ENCODE peak calls at places on chromosomes 12 and 14, in four cellular contexts. F is mesendoderm, L is MM.1S, J is H9. M is an unnamed sample.

GRCh38 chr12:116693259-116694227 is 44.3 kb downstream of the SPRING1 start:
- DNase-seq in F (no peak), L (no peak), J (no peak), M (no peak)

GRCh38 chr12:53828598-53828997 is 76.8 kb upstream of the CISTR start:
- DNase-seq in F (no peak), L (no peak), J (no peak), M (no peak)

GRCh38 chr14:64773577-64773976 is 69.4 kb downstream of the PLEKHG3 start:
- DNase-seq in F (no peak), L (no peak), J (no peak), M (no peak)

GRCh38 chr12:132597333-132598283 is 12.8 kb downstream of the LRCOL1 start:
- DNase-seq in F (peak), L (no peak), J (no peak), M (no peak)

GRCh38 chr12:30046376-30046775 is 262.6 kb upstream of the TMTC1 start:
- DNase-seq in F (no peak), L (no peak), J (no peak), M (no peak)

GRCh38 chr14:43687866-43688265 is 819.2 kb downstream of the FSCB start:
- DNase-seq in F (peak), L (no peak), J (no peak), M (no peak)

GRCh38 chr14:38278035-38278434 is 22.1 kb upstream of the CLEC14A start:
- DNase-seq in F (no peak), L (no peak), J (no peak), M (no peak)

GRCh38 chr12:4852308-4852707 is 57.4 kb upstream of the KCNA1 start:
- DNase-seq in F (no peak), L (no peak), J (no peak), M (no peak)

GRCh38 chr14:64218344-64219240 is 75.6 kb downstream of the ESR2 start:
- DNase-seq in F (no peak), L (no peak), J (no peak), M (no peak)

GRCh38 chr14:74835607-74836250 is 40.2 kb downstream of the PROX2 start:
- DNase-seq in F (no peak), L (no peak), J (no peak), M (no peak)

GRCh38 chr12:100955139-100955538 is 160.6 kb downstream of the ANO4 start:
- DNase-seq in F (peak), L (no peak), J (peak), M (peak)

GRCh38 chr12:121837680-121838079 is 21.0 kb downstream of the HPD start:
- DNase-seq in F (no peak), L (no peak), J (peak), M (no peak)

GRCh38 chr14:70664698-70665447 is 23.2 kb downstream of the TTC9 start:
- DNase-seq in F (no peak), L (peak), J (no peak), M (no peak)

GRCh38 chr12:109804820-109805761 is 28.1 kb downstream of the TRPV4 start:
- DNase-seq in F (peak), L (peak), J (peak), M (no peak)

GRCh38 chr14:26765768-26766550 is 168.1 kb upstream of the NOVA1 start:
- DNase-seq in F (peak), L (no peak), J (no peak), M (no peak)

GRCh38 chr12:29273178-29273843 is 107.7 kb downstream of the ERGIC2 start:
- DNase-seq in F (no peak), L (no peak), J (peak), M (no peak)

GRCh38 chr14:105589161-105589925 is 63.0 kb downstream of the TMEM121 start:
- DNase-seq in F (no peak), L (no peak), J (no peak), M (no peak)

GRCh38 chr14:100487304-100487703 is 99.9 kb downstream of the BEGAIN start:
- DNase-seq in F (no peak), L (no peak), J (no peak), M (no peak)

GRCh38 chr14:105294142-105294597 is 6.6 kb downstream of the BRF1 start:
- DNase-seq in F (peak), L (no peak), J (no peak), M (no peak)

GRCh38 chr14:40074169-40074568 is 641.9 kb upstream of the FBXO33 start:
- DNase-seq in F (peak), L (no peak), J (no peak), M (no peak)

GRCh38 chr12:93325855-93326254 is 51.9 kb upstream of the NUDT4 start:
- DNase-seq in F (no peak), L (no peak), J (no peak), M (no peak)

GRCh38 chr12:25352078-25352918 is 101.6 kb upstream of the KRAS start:
- DNase-seq in F (no peak), L (peak), J (no peak), M (no peak)

GRCh38 chr12:60101715-60102114 is 505.9 kb downstream of the SLC16A7 start:
- DNase-seq in F (no peak), L (no peak), J (no peak), M (peak)
- H3K4me2 ChIP-seq in F (no peak), L (no peak), J (no peak), M (no peak)

GRCh38 chr12:90922068-90922743 is 32.8 kb downstream of the CCER1 start:
- DNase-seq in F (no peak), L (no peak), J (no peak), M (no peak)
- H3K4me2 ChIP-seq in F (no peak), L (no peak), J (no peak), M (no peak)

GRCh38 chr14:103621860-103622259 is 7.2 kb upstream of the KLC1 start:
- DNase-seq in F (no peak), L (no peak), J (no peak), M (no peak)
- H3K4me2 ChIP-seq in F (no peak), L (no peak), J (no peak), M (no peak)

GRCh38 chr12:89393551-89394121 is 41.3 kb upstream of the DUSP6 start:
- DNase-seq in F (no peak), L (no peak), J (no peak), M (no peak)
- H3K4me2 ChIP-seq in F (no peak), L (no peak), J (no peak), M (no peak)

DNA sequence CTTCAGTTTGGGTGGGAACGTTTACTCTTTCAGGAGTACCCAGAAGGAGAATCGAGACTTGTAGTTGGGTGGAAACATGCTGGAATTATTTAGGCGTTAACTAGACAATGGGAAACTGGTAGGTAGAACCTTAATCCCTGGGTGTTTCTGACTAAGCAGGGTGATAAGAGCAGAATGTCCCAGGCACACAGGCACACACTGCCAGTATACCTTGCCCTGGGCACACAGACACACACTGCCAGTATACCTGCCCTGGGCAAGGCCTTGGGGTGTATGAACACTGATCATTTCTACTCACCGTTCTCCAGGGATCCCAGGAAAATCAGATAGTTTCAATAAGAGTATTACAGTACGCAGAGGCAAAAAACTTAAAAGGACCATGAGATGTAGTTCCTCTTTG is 115.5 kb downstream of the SNAPC1 start:
- DNase-seq in F (no peak), L (no peak), J (no peak), M (no peak)
- H3K4me2 ChIP-seq in F (no peak), L (no peak), J (no peak), M (no peak)

GRCh38 chr12:49881400-49882247 is 22.1 kb downstream of the FAIM2 start:
- DNase-seq in F (no peak), L (no peak), J (no peak), M (no peak)
- H3K4me2 ChIP-seq in F (no peak), L (no peak), J (no peak), M (no peak)

GRCh38 chr14:22561661-22562579 is 27.1 kb downstream of the DAD1 start:
- DNase-seq in F (peak), L (no peak), J (no peak), M (no peak)
- H3K4me2 ChIP-seq in F (no peak), L (no peak), J (no peak), M (no peak)

GRCh38 chr12:124605869-124606774 is 38.7 kb upstream of the NCOR2 start:
- DNase-seq in F (peak), L (no peak), J (no peak), M (no peak)

GRCh38 chr12:124605150-124605549 is 37.7 kb upstream of the NCOR2 start:
- DNase-seq in F (peak), L (no peak), J (no peak), M (no peak)

GRCh38 chr12:124603910-124604775 is 36.7 kb upstream of the NCOR2 start:
- DNase-seq in F (no peak), L (no peak), J (no peak), M (no peak)

GRCh38 chr12:124601699-124602098 is 34.3 kb upstream of the NCOR2 start:
- DNase-seq in F (no peak), L (no peak), J (no peak), M (no peak)

DNA sequence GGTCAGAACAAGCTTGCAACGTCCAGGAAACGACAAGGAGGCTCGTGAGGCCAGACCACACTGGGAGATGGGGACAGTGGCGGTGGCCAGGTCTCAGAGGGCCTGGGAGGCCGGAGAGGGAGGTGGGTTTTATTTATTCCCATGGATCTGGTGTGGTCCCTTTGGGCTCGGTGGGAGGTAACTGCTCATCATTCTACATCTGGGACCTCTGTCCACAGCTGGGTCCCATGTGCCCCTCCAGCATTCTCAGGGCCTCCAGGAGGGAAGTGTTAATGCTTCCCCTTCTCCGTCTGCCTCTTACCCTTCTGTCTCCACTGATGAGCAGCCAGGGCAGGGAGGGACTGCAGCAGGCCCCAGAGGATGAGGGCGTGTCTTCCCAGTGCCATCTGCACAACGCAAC is 35.7 kb upstream of the NCOR2 start:
- DNase-seq in F (no peak), L (no peak), J (no peak), M (no peak)
- H3K4me2 ChIP-seq in F (no peak), L (no peak), J (no peak), M (no peak)

GRCh38 chr12:128811806-128812205 is 12.0 kb downstream of the SLC15A4 start:
- DNase-seq in F (no peak), L (no peak), J (no peak), M (no peak)

GRCh38 chr12:128813883-128814282 is 9.9 kb downstream of the SLC15A4 start:
- DNase-seq in F (no peak), L (no peak), J (no peak), M (no peak)

GRCh38 chr12:128814411-128815261 is 9.1 kb downstream of the SLC15A4 start:
- DNase-seq in F (no peak), L (no peak), J (no peak), M (no peak)

GRCh38 chr12:128815779-128816642 is 7.7 kb downstream of the SLC15A4 start:
- DNase-seq in F (no peak), L (no peak), J (no peak), M (no peak)

GRCh38 chr12:128813392-128813791 is 10.4 kb downstream of the SLC15A4 start:
- DNase-seq in F (no peak), L (no peak), J (no peak), M (no peak)
- H3K4me2 ChIP-seq in F (no peak), L (no peak), J (no peak), M (no peak)